ENCODE peak calls at places on chromosomes 6 and 20, in six cellular contexts. M, K, A, E, Y and P are unnamed samples.
A peak's percentile ranks its signal among the peaks of the same experiment; 100 is the strongest.

GRCh38 chr6:105795913-105796517 is 290.1 kb upstream of the PRDM1 start:
- DNase-seq in M (no peak), K (no peak), A (peak; percentile 65), E (no peak), Y (no peak), P (no peak)

GRCh38 chr6:53119349-53119748 is 29.3 kb downstream of the GCM1 start:
- DNase-seq in M (no peak), K (no peak), A (no peak), E (no peak), Y (no peak), P (no peak)

GRCh38 chr6:15504040-15504491 is 158.8 kb downstream of the DTNBP1 start:
- DNase-seq in M (peak; percentile 47), K (peak; percentile 16), A (no peak), E (no peak), Y (peak; percentile 43), P (no peak)

GRCh38 chr6:85353012-85353411 is 96.9 kb upstream of the NT5E start:
- DNase-seq in M (no peak), K (no peak), A (no peak), E (no peak), Y (no peak), P (no peak)

GRCh38 chr6:166758136-166758704 is 131.2 kb upstream of the RPS6KA2 start:
- DNase-seq in M (no peak), K (no peak), A (no peak), E (no peak), Y (no peak), P (no peak)

GRCh38 chr20:56964886-56965285 is 301.6 kb downstream of the BMP7 start:
- DNase-seq in M (no peak), K (no peak), A (no peak), E (no peak), Y (no peak), P (no peak)

GRCh38 chr20:21206571-21206970 is 80.7 kb downstream of the KIZ start:
- DNase-seq in M (no peak), K (no peak), A (no peak), E (no peak), Y (no peak), P (no peak)

GRCh38 chr20:35742741-35743523 is 872 bp upstream of the RBM39 start:
- DNase-seq in M (no peak), K (no peak), A (no peak), E (peak; percentile 59), Y (no peak), P (no peak)

GRCh38 chr6:106226676-106227075 is 98.9 kb downstream of the ATG5 start:
- DNase-seq in M (no peak), K (no peak), A (no peak), E (no peak), Y (no peak), P (no peak)

GRCh38 chr20:3775457-3775856 is 5.8 kb downstream of the SPEF1 start:
- DNase-seq in M (peak; percentile 54), K (no peak), A (no peak), E (no peak), Y (no peak), P (no peak)

GRCh38 chr6:16092140-16092539 is 36.7 kb upstream of the MYLIP start:
- DNase-seq in M (no peak), K (no peak), A (no peak), E (no peak), Y (no peak), P (no peak)

GRCh38 chr6:125745281-125746018 is 4.0 kb upstream of the HEY2 start:
- DNase-seq in M (no peak), K (no peak), A (no peak), E (no peak), Y (no peak), P (no peak)

GRCh38 chr6:18166314-18167007 is 11.2 kb downstream of the KDM1B start:
- DNase-seq in M (no peak), K (no peak), A (no peak), E (no peak), Y (no peak), P (no peak)

GRCh38 chr6:79586548-79586947 is 44.6 kb upstream of the SH3BGRL2 start:
- DNase-seq in M (no peak), K (no peak), A (no peak), E (no peak), Y (no peak), P (no peak)

GRCh38 chr20:17024513-17025105 is 202.2 kb upstream of the PCSK2 start:
- DNase-seq in M (no peak), K (no peak), A (no peak), E (no peak), Y (no peak), P (no peak)

GRCh38 chr20:63361507-63362425 is 617 bp upstream of the CHRNA4 start:
- DNase-seq in M (peak; percentile 52), K (no peak), A (no peak), E (no peak), Y (no peak), P (no peak)

GRCh38 chr6:15036690-15037245 is 209.1 kb upstream of the JARID2 start:
- DNase-seq in M (no peak), K (peak; percentile 30), A (peak; percentile 39), E (no peak), Y (no peak), P (no peak)

GRCh38 chr20:43953919-43954617 is 39.4 kb downstream of the TOX2 start:
- DNase-seq in M (peak; percentile 64), K (no peak), A (no peak), E (no peak), Y (no peak), P (no peak)

GRCh38 chr6:121333196-121333595 is 1.1 kb downstream of the TBC1D32 start:
- DNase-seq in M (no peak), K (no peak), A (no peak), E (no peak), Y (no peak), P (no peak)

GRCh38 chr6:32181148-32181702 is 2.8 kb downstream of the AGER start:
- DNase-seq in M (no peak), K (no peak), A (no peak), E (no peak), Y (no peak), P (no peak)

GRCh38 chr6:89927788-89928565 is 33.7 kb downstream of the GJA10 start:
- DNase-seq in M (no peak), K (no peak), A (no peak), E (no peak), Y (no peak), P (no peak)

DNA sequence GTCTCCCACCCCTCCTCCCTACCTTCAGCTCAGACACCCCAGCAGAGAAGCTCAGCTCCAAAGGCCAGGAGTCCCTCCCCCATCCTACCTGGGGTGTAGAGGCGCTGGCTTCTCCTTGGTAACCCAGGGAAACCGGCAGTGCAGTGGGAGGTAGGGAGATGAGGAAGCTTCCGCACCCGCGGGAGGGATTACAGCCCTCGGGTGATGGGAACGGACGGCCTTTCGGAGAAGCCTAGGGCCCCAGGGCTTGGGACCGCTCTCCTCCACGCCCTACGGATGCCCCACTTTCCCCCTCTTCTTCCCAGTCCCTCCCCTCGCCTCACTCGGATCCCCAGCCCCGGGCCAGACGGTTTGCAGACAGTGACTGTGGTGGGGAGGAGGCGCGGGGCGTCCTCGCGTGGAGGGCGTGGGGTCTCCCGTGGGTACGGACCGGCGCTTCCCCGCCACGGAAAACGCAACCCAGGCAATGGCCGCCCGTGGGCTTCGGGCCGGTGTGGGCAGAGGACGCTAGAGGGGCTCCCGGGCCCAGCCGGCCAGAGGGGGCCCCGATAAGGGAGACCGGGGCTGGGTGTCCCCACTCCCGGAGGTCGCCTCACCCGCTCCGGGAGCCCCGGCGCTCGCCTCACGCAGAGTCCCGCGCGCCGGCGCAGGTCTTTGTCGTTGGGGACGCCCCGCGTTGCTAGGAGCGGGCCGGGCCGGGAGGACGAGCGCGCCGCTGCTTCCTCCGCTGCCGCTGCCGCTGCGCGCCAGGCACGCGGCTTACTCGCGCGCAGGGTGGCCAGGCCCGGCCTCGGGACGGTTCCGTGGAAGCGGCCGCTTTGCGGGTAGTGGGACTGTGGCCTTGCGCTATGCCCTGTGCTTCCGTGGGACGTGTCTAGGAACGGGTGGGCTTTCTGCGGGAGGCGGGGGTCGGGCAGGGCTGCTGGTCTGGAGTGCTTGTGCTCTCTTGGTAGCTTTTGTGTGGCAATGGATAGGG is 15.8 kb downstream of the AARS2 start:
- DNase-seq in M (peak; percentile 85), K (peak; percentile 25), A (peak; percentile 39), E (no peak), Y (no peak), P (peak; percentile 57)
- TF ChIP-seq POLR2A in M (no peak), K (peak; percentile 10), A (no peak), E (peak; percentile 59), Y (no peak), P (no peak)

DNA sequence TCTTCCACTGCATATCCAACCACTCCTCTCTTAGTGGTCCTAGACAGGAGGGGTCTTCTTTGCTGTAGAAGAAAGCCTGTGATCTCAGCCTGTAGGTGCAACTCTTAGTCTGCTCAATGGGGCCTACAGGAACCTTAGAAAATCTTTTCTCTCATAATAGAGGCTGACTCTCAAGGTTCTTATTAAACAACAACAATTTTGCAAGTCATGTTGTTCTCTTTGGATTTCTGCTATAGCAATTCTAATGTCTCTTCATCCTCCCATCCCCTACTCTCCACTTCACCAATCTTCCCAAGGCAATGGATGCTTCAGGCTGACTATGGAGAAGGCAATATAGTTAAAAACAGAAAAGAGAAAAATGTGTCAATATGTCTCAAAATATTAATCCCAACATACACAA is 40.8 kb upstream of the SPTLC3 start:
- DNase-seq in M (no peak), K (no peak), A (no peak), E (no peak), Y (no peak), P (no peak)
- TF ChIP-seq POLR2AphosphoS5 in M (no peak), K (no peak), A (no peak), E (no peak), Y (no peak), P (no peak)

GRCh38 chr20:38447931-38448675 is 13.0 kb upstream of the SNHG17 start:
- DNase-seq in M (peak; percentile 59), K (no peak), A (no peak), E (no peak), Y (no peak), P (no peak)
- TF ChIP-seq POLR2A in M (no peak), K (no peak), A (no peak), E (no peak), Y (no peak), P (no peak)

DNA sequence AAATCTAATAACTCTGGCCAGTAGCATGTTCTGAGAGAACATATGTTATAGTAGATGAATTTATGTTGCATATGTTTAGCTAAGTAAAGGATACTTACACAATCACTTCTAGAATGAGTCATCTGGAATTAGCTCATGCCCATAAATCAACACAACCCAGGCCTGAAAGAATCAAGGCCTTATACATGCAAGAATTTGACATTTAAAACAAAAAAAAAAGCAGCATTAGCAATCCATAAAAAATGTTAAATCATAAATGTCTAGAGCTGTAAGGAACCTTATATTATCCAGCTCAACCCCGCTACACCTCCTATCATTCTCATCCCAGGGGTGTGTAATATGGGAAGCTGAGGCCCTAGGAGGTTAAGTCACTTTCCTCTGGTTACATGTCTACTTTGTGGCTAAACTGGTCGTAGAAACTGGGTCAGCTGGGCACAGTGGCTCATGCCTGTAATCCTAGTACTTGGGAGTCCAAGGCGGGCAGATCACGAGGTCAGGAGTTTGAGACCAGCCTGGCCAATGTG is 105.2 kb upstream of the CARMIL1 start:
- DNase-seq in M (no peak), K (no peak), A (no peak), E (no peak), Y (no peak), P (no peak)
- TF ChIP-seq POLR2AphosphoS5 in M (no peak), K (peak; percentile 46), A (no peak), E (no peak), Y (no peak), P (no peak)

GRCh38 chr6:139852484-139853140 is 478.2 kb upstream of the CITED2 start:
- DNase-seq in M (no peak), K (peak; percentile 19), A (no peak), E (no peak), Y (no peak), P (no peak)
- TF ChIP-seq POLR2A in M (no peak), K (peak; percentile 56), A (no peak), E (no peak), Y (no peak), P (no peak)